ENCODE peak calls at places on chromosomes 5 and 9, in six cellular contexts. One of them, this sample, is unnamed. For H3K4me1, the result is how much of the 10 kb centered on the place peaks cover.

GRCh38 chr9:129610473-129611301 is 10.2 kb downstream of the C9orf50 start:
- DNase-seq in cardiac muscle cell: peak
- DNase-seq in hepatocyte: peak
- DNase-seq in fibroblast of lung: peak
- DNase-seq in ovary: peak
- DNase-seq in aorta: peak
- DNase-seq in this sample: peak

GRCh38 chr5:117131048-117131679 is 556.5 kb upstream of the SEMA6A start:
- DNase-seq in cardiac muscle cell: no peak
- DNase-seq in hepatocyte: no peak
- DNase-seq in fibroblast of lung: no peak
- DNase-seq in ovary: no peak
- DNase-seq in aorta: no peak
- DNase-seq in this sample: no peak

GRCh38 chr5:128409401-128409800 is 128.6 kb downstream of the FBN2 start:
- DNase-seq in cardiac muscle cell: no peak
- DNase-seq in hepatocyte: no peak
- DNase-seq in fibroblast of lung: no peak
- DNase-seq in ovary: no peak
- DNase-seq in aorta: no peak
- DNase-seq in this sample: no peak

GRCh38 chr9:33861917-33862453 is 45.0 kb downstream of the UBE2R2 start:
- DNase-seq in cardiac muscle cell: no peak
- DNase-seq in hepatocyte: no peak
- DNase-seq in fibroblast of lung: no peak
- DNase-seq in ovary: no peak
- DNase-seq in aorta: no peak
- DNase-seq in this sample: peak

GRCh38 chr5:132115375-132115774 is 41.8 kb downstream of the CSF2 start:
- DNase-seq in cardiac muscle cell: no peak
- DNase-seq in hepatocyte: no peak
- DNase-seq in fibroblast of lung: no peak
- DNase-seq in ovary: no peak
- DNase-seq in aorta: no peak
- DNase-seq in this sample: no peak

GRCh38 chr5:134113908-134114875 is at the start of gene TCF7:
- DNase-seq in cardiac muscle cell: peak
- DNase-seq in hepatocyte: peak
- DNase-seq in fibroblast of lung: peak
- DNase-seq in ovary: peak
- DNase-seq in aorta: peak
- DNase-seq in this sample: peak

GRCh38 chr5:109005611-109006010 is 257.9 kb downstream of the FER start:
- DNase-seq in cardiac muscle cell: no peak
- DNase-seq in hepatocyte: no peak
- DNase-seq in fibroblast of lung: no peak
- DNase-seq in ovary: no peak
- DNase-seq in aorta: no peak
- DNase-seq in this sample: no peak

GRCh38 chr5:119411935-119412623 is 40.2 kb upstream of the HSD17B4 start:
- DNase-seq in cardiac muscle cell: peak
- DNase-seq in hepatocyte: peak
- DNase-seq in fibroblast of lung: peak
- DNase-seq in ovary: peak
- DNase-seq in aorta: peak
- DNase-seq in this sample: peak

GRCh38 chr9:122389799-122390481 is 19.1 kb downstream of the PTGS1 start:
- DNase-seq in cardiac muscle cell: no peak
- DNase-seq in hepatocyte: no peak
- DNase-seq in fibroblast of lung: no peak
- DNase-seq in ovary: no peak
- DNase-seq in aorta: no peak
- DNase-seq in this sample: no peak

GRCh38 chr5:141883184-141883947 is 5.2 kb upstream of the PCDH1 start:
- DNase-seq in cardiac muscle cell: peak
- DNase-seq in hepatocyte: peak
- DNase-seq in fibroblast of lung: peak
- DNase-seq in ovary: peak
- DNase-seq in aorta: no peak
- DNase-seq in this sample: no peak

GRCh38 chr5:602466-603035 is 9.6 kb upstream of the CEP72 start:
- DNase-seq in cardiac muscle cell: no peak
- DNase-seq in hepatocyte: no peak
- DNase-seq in fibroblast of lung: no peak
- DNase-seq in ovary: no peak
- DNase-seq in aorta: no peak
- DNase-seq in this sample: no peak

GRCh38 chr5:141994737-141995136 is 18.1 kb downstream of the GNPDA1 start:
- DNase-seq in cardiac muscle cell: no peak
- DNase-seq in hepatocyte: no peak
- DNase-seq in fibroblast of lung: no peak
- DNase-seq in ovary: no peak
- DNase-seq in aorta: no peak
- DNase-seq in this sample: no peak

DNA sequence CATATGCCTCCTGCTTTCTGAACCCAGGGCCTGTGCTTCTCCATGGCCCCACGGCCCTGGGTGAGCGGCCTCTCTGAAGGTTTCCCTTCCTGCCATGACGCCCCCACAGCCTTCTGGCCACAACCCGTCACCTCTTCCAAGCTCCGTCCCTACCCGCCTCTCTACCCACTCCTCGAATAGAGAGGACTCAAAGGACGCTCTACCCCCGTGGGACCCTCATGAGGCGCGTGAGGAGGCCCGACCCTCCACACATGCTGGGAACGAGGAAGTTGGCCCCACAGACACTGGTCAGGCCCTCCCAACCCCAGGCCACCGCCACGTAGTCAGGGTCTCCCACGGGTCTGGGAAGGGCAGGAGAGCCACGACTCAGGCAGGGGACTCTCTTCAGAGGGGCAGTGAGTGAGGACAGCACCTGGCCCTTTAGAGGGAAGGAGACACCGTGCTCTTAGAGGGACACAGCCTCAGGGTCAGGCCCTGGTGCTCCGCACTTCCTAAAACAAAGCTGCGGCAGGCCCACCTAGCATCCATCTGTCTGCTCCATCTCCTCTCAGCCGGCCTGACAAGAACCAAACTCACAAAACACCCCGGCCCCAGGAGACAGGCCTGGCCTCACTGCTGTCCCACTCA is 5.3 kb downstream of the BRD3 start:
- DNase-seq in cardiac muscle cell: no peak
- DNase-seq in hepatocyte: no peak
- DNase-seq in fibroblast of lung: no peak
- DNase-seq in ovary: peak
- DNase-seq in aorta: no peak
- DNase-seq in this sample: no peak
- H3K4me1 ChIP-seq in cardiac muscle cell: under half
- H3K4me1 ChIP-seq in hepatocyte: under half
- H3K4me1 ChIP-seq in fibroblast of lung: under half
- H3K4me1 ChIP-seq in ovary: under half
- H3K4me1 ChIP-seq in aorta: under half
- H3K4me1 ChIP-seq in this sample: under half

DNA sequence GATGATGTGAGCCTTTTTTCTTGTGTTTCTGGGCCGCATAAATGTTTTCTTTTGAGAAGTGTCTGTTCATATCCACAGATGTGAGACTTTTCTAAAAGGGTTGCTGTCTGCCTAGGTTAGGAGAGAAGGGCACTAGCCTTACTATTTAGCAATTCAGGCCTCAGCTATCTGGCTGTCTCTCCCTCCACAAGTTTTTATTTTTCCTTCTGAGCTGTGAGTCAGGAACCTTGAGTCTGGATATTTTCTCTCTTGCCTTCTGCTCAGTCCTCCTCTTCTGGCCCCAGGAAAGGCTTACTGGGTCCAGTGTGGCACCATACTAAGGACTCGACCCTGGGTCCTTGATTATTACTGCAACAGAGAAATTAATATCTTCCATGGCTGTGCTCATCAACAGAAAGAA is 187.6 kb downstream of the CSNK1G3 start:
- DNase-seq in cardiac muscle cell: no peak
- DNase-seq in hepatocyte: no peak
- DNase-seq in fibroblast of lung: no peak
- DNase-seq in ovary: no peak
- DNase-seq in aorta: no peak
- DNase-seq in this sample: no peak
- H3K27ac ChIP-seq in cardiac muscle cell: no peak
- H3K27ac ChIP-seq in hepatocyte: no peak
- H3K27ac ChIP-seq in fibroblast of lung: peak
- H3K27ac ChIP-seq in ovary: no peak
- H3K27ac ChIP-seq in aorta: peak
- H3K27ac ChIP-seq in this sample: no peak

GRCh38 chr9:20681467-20681866 is 2.6 kb upstream of the FOCAD start:
- DNase-seq in cardiac muscle cell: no peak
- DNase-seq in hepatocyte: no peak
- DNase-seq in fibroblast of lung: no peak
- DNase-seq in ovary: no peak
- DNase-seq in aorta: no peak
- DNase-seq in this sample: no peak

GRCh38 chr9:20683351-20684034 is 566 bp upstream of the FOCAD start:
- DNase-seq in cardiac muscle cell: peak
- DNase-seq in hepatocyte: peak
- DNase-seq in fibroblast of lung: peak
- DNase-seq in ovary: peak
- DNase-seq in aorta: peak
- DNase-seq in this sample: peak

GRCh38 chr9:20685769-20686168 is 1.7 kb downstream of the FOCAD start:
- DNase-seq in cardiac muscle cell: no peak
- DNase-seq in hepatocyte: no peak
- DNase-seq in fibroblast of lung: no peak
- DNase-seq in ovary: no peak
- DNase-seq in aorta: no peak
- DNase-seq in this sample: no peak

GRCh38 chr9:20684865-20685696 is 1.0 kb downstream of the FOCAD start:
- DNase-seq in cardiac muscle cell: no peak
- DNase-seq in hepatocyte: peak
- DNase-seq in fibroblast of lung: peak
- DNase-seq in ovary: no peak
- DNase-seq in aorta: no peak
- DNase-seq in this sample: peak

GRCh38 chr9:20684035-20684864 is at the start of gene FOCAD:
- DNase-seq in cardiac muscle cell: peak
- DNase-seq in hepatocyte: peak
- DNase-seq in fibroblast of lung: peak
- DNase-seq in ovary: peak
- DNase-seq in aorta: peak
- DNase-seq in this sample: peak
- H3K4me1 ChIP-seq in cardiac muscle cell: under half
- H3K4me1 ChIP-seq in hepatocyte: under half
- H3K4me1 ChIP-seq in fibroblast of lung: under half
- H3K4me1 ChIP-seq in ovary: under half
- H3K4me1 ChIP-seq in aorta: under half
- H3K4me1 ChIP-seq in this sample: under half

DNA sequence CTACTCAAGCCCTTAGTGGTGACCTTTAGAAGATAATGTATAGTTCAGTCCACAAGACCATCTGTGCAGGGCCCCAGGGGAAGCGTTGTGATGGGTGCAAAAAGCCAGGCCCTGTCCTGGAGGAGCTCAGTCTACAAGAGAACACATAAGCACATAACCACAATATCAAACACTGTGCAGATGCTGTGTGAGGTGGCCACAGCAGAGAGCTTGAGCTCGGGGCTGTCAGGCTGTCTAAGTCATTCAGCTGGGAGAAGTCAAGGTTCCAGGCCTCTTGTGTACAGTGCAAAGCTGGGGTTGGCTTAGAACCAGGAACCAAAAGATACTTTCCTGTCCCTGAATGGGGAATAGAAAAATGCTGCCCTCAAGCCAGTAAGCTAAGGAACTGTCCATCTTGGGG is 75.0 kb downstream of the PRDM6 start:
- DNase-seq in cardiac muscle cell: no peak
- DNase-seq in hepatocyte: peak
- DNase-seq in fibroblast of lung: peak
- DNase-seq in ovary: no peak
- DNase-seq in aorta: no peak
- DNase-seq in this sample: no peak
- H3K27ac ChIP-seq in cardiac muscle cell: no peak
- H3K27ac ChIP-seq in hepatocyte: peak
- H3K27ac ChIP-seq in fibroblast of lung: no peak
- H3K27ac ChIP-seq in ovary: no peak
- H3K27ac ChIP-seq in aorta: peak
- H3K27ac ChIP-seq in this sample: no peak

GRCh38 chr5:177303121-177303924 is at the start of the genes PRELID1 and RAB24:
- DNase-seq in cardiac muscle cell: peak
- DNase-seq in hepatocyte: peak
- DNase-seq in fibroblast of lung: peak
- DNase-seq in ovary: peak
- DNase-seq in aorta: peak
- DNase-seq in this sample: peak
- H3K4me1 ChIP-seq in cardiac muscle cell: under half
- H3K4me1 ChIP-seq in hepatocyte: under half
- H3K4me1 ChIP-seq in fibroblast of lung: under half
- H3K4me1 ChIP-seq in ovary: under half
- H3K4me1 ChIP-seq in aorta: under half
- H3K4me1 ChIP-seq in this sample: under half

DNA sequence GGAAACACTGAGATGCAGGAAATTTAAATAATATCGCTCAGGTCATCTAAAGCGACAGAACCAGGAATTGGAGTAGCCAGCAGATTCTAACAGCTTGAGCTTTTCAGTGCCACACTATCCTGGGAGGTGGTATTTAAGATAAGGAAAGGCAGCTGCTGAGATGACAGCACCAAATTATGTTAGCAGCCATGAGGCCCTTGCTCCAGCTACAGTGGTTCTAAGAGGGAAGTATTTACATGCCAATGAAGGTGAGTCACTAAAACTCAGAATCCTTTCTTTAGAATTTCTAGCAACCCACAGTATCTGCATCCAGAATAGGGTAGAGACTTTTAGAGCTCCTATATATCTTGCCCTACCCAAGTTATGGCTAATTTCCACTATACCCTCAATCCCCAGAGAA is 127.0 kb upstream of the VLDLR start:
- DNase-seq in cardiac muscle cell: peak
- DNase-seq in hepatocyte: peak
- DNase-seq in fibroblast of lung: peak
- DNase-seq in ovary: no peak
- DNase-seq in aorta: no peak
- DNase-seq in this sample: no peak
- H3K27ac ChIP-seq in cardiac muscle cell: peak
- H3K27ac ChIP-seq in hepatocyte: no peak
- H3K27ac ChIP-seq in fibroblast of lung: no peak
- H3K27ac ChIP-seq in ovary: peak
- H3K27ac ChIP-seq in aorta: no peak
- H3K27ac ChIP-seq in this sample: no peak

DNA sequence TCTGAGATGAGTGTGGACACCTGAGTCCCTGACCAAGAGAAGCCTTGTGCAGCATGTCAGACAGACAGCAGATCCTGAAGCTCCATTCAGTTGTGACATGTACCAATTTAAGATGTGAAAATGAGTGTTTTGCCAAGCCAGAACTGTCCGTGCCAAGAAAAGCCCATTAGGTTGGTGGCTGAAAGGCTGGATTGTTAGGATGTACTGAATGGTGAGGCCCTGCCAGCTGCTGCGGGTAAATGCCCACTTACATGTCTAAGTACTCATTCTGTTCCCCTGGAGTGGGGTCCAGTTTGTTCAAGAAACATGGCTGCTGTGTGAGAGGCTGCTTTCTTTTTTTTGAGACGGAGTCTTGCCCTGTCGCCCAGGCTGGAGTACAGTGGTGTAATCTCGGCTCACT is 14.7 kb downstream of the DAPK1 start:
- DNase-seq in cardiac muscle cell: no peak
- DNase-seq in hepatocyte: no peak
- DNase-seq in fibroblast of lung: no peak
- DNase-seq in ovary: no peak
- DNase-seq in aorta: no peak
- DNase-seq in this sample: no peak
- H3K4me1 ChIP-seq in cardiac muscle cell: under half
- H3K4me1 ChIP-seq in hepatocyte: under half
- H3K4me1 ChIP-seq in fibroblast of lung: under half
- H3K4me1 ChIP-seq in ovary: under half
- H3K4me1 ChIP-seq in aorta: under half
- H3K4me1 ChIP-seq in this sample: under half

This sample was measured in small intestine.